ENCODE peak calls at places on chromosomes 2 and 18, in ten cellular contexts. O, Z, I, T, W, S, Y, H, N and A are unnamed samples.

GRCh38 chr2:37570773-37571570 is 100.5 kb downstream of the CDC42EP3 start:
- DNase-seq in O (no peak), Z (no peak), I (peak; percentile 70), T (peak; percentile 89), W (no peak), S (peak; percentile 28), Y (peak; percentile 97), H (peak; percentile 49), N (peak; percentile 58), A (no peak)

GRCh38 chr2:200040251-200040650 is 84.9 kb downstream of the MAIP1 start:
- DNase-seq in O (no peak), Z (no peak), I (no peak), T (no peak), W (no peak), S (no peak), Y (no peak), H (no peak), N (no peak), A (no peak)

GRCh38 chr2:120489023-120489422 is 143.1 kb downstream of the INHBB start:
- DNase-seq in O (no peak), Z (no peak), I (no peak), T (no peak), W (no peak), S (no peak), Y (no peak), H (no peak), N (no peak), A (no peak)

GRCh38 chr2:10414000-10414451 is 34.1 kb downstream of the ODC1 start:
- DNase-seq in O (no peak), Z (no peak), I (peak; percentile 27), T (peak; percentile 72), W (peak; percentile 82), S (no peak), Y (peak; percentile 25), H (no peak), N (no peak), A (no peak)

GRCh38 chr2:120594856-120595685 is 140.6 kb upstream of the GLI2 start:
- DNase-seq in O (no peak), Z (no peak), I (no peak), T (peak; percentile 48), W (no peak), S (peak; percentile 7), Y (no peak), H (peak; percentile 42), N (no peak), A (no peak)

GRCh38 chr18:906416-907170 is 1.9 kb downstream of the ADCYAP1 start:
- DNase-seq in O (no peak), Z (no peak), I (no peak), T (no peak), W (no peak), S (no peak), Y (no peak), H (no peak), N (no peak), A (no peak)

GRCh38 chr18:5851998-5852397 is 43.3 kb downstream of the TMEM200C start:
- DNase-seq in O (no peak), Z (no peak), I (no peak), T (no peak), W (no peak), S (no peak), Y (no peak), H (no peak), N (no peak), A (no peak)

GRCh38 chr2:27278010-27278409 is 2.8 kb downstream of the DNAJC5G start:
- DNase-seq in O (no peak), Z (no peak), I (no peak), T (no peak), W (no peak), S (no peak), Y (no peak), H (no peak), N (no peak), A (no peak)

GRCh38 chr18:2411381-2411977 is 159.8 kb downstream of the METTL4 start:
- DNase-seq in O (no peak), Z (no peak), I (no peak), T (peak; percentile 81), W (no peak), S (no peak), Y (peak; percentile 34), H (peak; percentile 3), N (no peak), A (no peak)

GRCh38 chr18:50190926-50191325 is 4.0 kb downstream of the MYO5B start:
- DNase-seq in O (no peak), Z (no peak), I (no peak), T (no peak), W (no peak), S (no peak), Y (no peak), H (no peak), N (no peak), A (no peak)

GRCh38 chr18:76846217-76846616 is 23.9 kb downstream of the ZNF236 start:
- DNase-seq in O (no peak), Z (no peak), I (no peak), T (no peak), W (no peak), S (no peak), Y (no peak), H (no peak), N (no peak), A (no peak)

GRCh38 chr2:101771226-101771906 is 73.9 kb downstream of the MAP4K4 start:
- DNase-seq in O (no peak), Z (no peak), I (no peak), T (no peak), W (no peak), S (no peak), Y (no peak), H (no peak), N (no peak), A (no peak)

GRCh38 chr2:101768480-101769077 is 71.1 kb downstream of the MAP4K4 start:
- DNase-seq in O (no peak), Z (no peak), I (no peak), T (no peak), W (no peak), S (no peak), Y (no peak), H (no peak), N (no peak), A (no peak)

GRCh38 chr2:101773137-101773536 is 75.6 kb downstream of the MAP4K4 start:
- DNase-seq in O (no peak), Z (no peak), I (peak; percentile 26), T (no peak), W (no peak), S (no peak), Y (no peak), H (no peak), N (no peak), A (no peak)

GRCh38 chr2:101771911-101772321 is 74.4 kb downstream of the MAP4K4 start:
- DNase-seq in O (no peak), Z (no peak), I (no peak), T (no peak), W (no peak), S (no peak), Y (no peak), H (no peak), N (no peak), A (no peak)

DNA sequence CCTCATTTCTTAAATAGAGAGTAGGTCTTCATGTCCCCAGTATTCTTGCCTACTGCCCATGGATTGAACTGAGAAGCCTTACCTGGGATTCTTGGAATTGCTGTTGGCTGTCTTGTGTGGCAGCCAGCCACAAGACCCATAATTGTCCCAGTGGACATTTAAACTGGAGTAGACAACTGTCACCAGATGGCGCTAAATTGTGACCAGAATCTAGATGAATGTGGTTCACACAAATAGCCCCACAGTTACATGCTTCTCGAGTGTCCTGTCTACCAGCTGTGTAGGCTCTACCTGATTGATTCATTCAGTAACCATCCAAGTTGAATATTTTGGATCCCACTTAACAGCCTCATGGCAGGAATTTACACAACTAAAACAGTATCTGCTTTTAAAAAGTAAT is 73.2 kb downstream of the MAP4K4 start:
- DNase-seq in O (no peak), Z (no peak), I (peak; percentile 49), T (peak; percentile 72), W (no peak), S (no peak), Y (peak; percentile 39), H (peak; percentile 67), N (no peak), A (no peak)
- TF ChIP-seq CTCF in O (no peak), Z (no peak), I (peak; percentile 47), T (peak; percentile 62), W (no peak), S (peak; percentile 32), Y (peak; percentile 52), H (peak; percentile 54), N (peak; percentile 16), A (peak; percentile 29)

GRCh38 chr18:74082476-74083070 is 65.1 kb downstream of the FBXO15 start:
- DNase-seq in O (peak; percentile 57), Z (no peak), I (peak; percentile 84), T (peak; percentile 22), W (peak; percentile 43), S (no peak), Y (peak; percentile 31), H (peak; percentile 74), N (no peak), A (no peak)
- TF ChIP-seq CTCF in O (peak; percentile 60), Z (peak; percentile 27), I (peak; percentile 69), T (peak; percentile 60), W (peak; percentile 19), S (no peak), Y (peak; percentile 69), H (peak; percentile 39), N (peak; percentile 59), A (peak; percentile 37)

DNA sequence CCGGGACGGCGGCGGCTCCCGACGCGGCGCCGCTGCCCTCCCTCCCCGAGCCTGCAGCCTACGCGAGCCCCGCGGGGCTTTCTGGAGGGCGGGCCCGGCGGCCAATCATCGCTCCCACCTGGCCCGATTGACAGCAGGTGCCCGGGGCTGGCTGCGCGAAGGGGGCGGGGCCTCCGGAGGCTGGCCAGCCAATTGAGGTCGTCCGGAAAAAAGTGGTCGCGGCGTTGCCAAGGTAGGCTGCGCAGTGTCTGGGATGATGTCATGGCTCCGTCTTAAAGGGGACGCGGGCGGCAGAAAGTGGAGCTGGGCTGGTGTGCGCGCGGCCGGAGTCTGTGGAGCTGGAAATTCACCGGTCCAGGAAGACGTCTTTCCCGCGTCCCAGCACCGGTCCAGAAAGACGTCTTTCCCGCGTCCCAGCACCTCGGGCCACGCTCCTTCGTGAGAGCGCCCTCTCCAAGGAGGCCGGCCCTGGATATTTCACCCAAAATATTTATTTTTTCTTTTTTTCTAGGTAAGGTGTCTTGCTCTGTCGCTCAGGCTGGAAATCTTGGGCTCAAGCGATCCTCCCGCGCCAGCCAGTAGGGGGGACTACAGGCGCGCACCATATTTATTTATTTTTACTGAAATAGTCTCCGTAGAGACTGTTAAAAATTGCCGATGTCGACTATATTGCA is at the start of gene ACTR1B:
- DNase-seq in O (peak; percentile 95), Z (peak; percentile 93), I (peak; percentile 99), T (peak; percentile 97), W (peak; percentile 99), S (peak; percentile 97), Y (peak; percentile 98), H (peak; percentile 98), N (peak; percentile 81), A (peak; percentile 98)
- TF ChIP-seq CTCF in O (peak; percentile 66), Z (peak; percentile 68), I (peak; percentile 65), T (peak; percentile 75), W (peak; percentile 68), S (peak; percentile 58), Y (peak; percentile 75), H (peak; percentile 61), N (peak; percentile 31), A (peak; percentile 57)

DNA sequence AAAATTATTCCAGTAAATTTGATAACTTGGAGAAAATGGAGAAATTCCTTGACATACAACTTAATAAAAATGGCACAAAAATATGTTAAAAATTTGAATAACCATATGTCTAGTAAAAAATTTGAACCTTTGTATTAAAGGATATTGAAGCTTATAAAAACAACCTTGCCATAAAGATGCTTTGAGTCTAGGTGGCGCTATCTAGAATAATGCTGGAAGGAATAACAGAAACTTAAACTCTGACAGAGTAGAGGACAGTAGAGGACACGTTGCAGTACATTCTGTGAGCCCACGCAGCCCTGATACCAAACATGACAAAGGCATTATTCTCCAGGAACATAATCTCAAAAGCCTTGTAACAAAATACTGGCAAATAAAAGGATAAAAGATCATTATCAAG is 44.7 kb upstream of the ALKAL2 start:
- DNase-seq in O (no peak), Z (no peak), I (no peak), T (no peak), W (no peak), S (no peak), Y (no peak), H (no peak), N (no peak), A (no peak)
- TF ChIP-seq CTCF in O (no peak), Z (peak; percentile 4), I (peak; percentile 30), T (peak; percentile 22), W (no peak), S (no peak), Y (peak; percentile 15), H (no peak), N (no peak), A (no peak)